ENCODE peak calls at places on chromosomes 4 and X, in seven cellular contexts. R is GM12878, D is SK-N-SH, H is upper lobe of left lung, K is tibial nerve, W is A549, Y is transverse colon. M is an unnamed sample.

GRCh38 chr4:184721254-184721653 is 12.6 kb downstream of the CENPU start:
- DNase-seq in R (no peak), D (no peak), H (no peak), K (no peak), W (no peak), Y (no peak), M (no peak)

GRCh38 chr4:76950052-76950845 is 697 bp downstream of the SEPTIN11 start:
- DNase-seq in R (no peak), D (peak; percentile 76), H (peak; percentile 92), K (peak; percentile 31), W (peak; percentile 19), Y (peak; percentile 85), M (peak; percentile 55)

GRCh38 chr4:41394362-41394960 is 137.7 kb downstream of the UCHL1 start:
- DNase-seq in R (no peak), D (no peak), H (no peak), K (no peak), W (no peak), Y (no peak), M (no peak)

GRCh38 chrX:68163446-68163845 is 269.8 kb downstream of the OPHN1 start:
- DNase-seq in R (no peak), D (no peak), H (no peak), K (no peak), W (no peak), Y (no peak), M (no peak)

GRCh38 chr4:32778938-32779337 is 2058.8 kb downstream of the PCDH7 start:
- DNase-seq in R (no peak), D (no peak), H (no peak), K (no peak), W (no peak), Y (no peak), M (no peak)

GRCh38 chrX:146186540-146186939 is 368.9 kb downstream of the SLITRK2 start:
- DNase-seq in R (no peak), D (no peak), H (no peak), K (no peak), W (no peak), Y (no peak), M (no peak)

GRCh38 chrX:1231850-1232505 is 19.5 kb upstream of the CRLF2 start:
- DNase-seq in R (no peak), D (no peak), H (no peak), K (no peak), W (no peak), Y (no peak), M (no peak)

GRCh38 chr4:7646384-7647061 is 211.8 kb upstream of the PSAPL1 start:
- DNase-seq in R (no peak), D (no peak), H (no peak), K (no peak), W (no peak), Y (no peak), M (no peak)

GRCh38 chr4:139851133-139851532 is 185.5 kb downstream of the MGST2 start:
- DNase-seq in R (no peak), D (no peak), H (no peak), K (no peak), W (no peak), Y (no peak), M (no peak)

GRCh38 chr4:70192895-70193294 is 2.6 kb upstream of the ODAM start:
- DNase-seq in R (no peak), D (no peak), H (no peak), K (no peak), W (no peak), Y (no peak), M (no peak)

GRCh38 chr4:146650034-146650433 is 11.3 kb downstream of the POU4F2 start:
- DNase-seq in R (no peak), D (no peak), H (no peak), K (no peak), W (no peak), Y (no peak), M (no peak)

GRCh38 chr4:44160776-44161377 is 287.7 kb downstream of the KCTD8 start:
- DNase-seq in R (no peak), D (no peak), H (no peak), K (no peak), W (no peak), Y (no peak), M (no peak)

GRCh38 chr4:185520119-185520518 is 15.2 kb downstream of the PDLIM3 start:
- DNase-seq in R (no peak), D (no peak), H (no peak), K (no peak), W (no peak), Y (no peak), M (no peak)

DNA sequence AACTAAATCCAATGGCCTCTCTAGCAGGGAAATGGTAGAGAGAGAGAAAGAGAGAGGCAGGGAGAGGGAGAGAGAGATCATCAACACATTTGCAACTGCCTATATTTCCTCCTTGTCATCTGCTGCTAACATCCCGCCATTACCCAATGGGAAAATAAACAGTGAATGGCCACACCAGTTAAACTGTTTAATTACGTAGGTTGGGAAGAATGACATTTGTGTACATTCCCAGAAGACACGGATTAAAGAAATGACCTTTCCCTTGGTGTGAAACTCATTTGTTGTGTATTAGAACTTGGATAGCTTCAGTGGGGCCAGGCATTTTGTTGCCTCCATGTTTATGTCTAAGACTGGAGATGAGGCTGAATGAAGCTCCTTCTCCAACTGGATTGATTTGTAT is 95.8 kb upstream of the GPC4 start:
- DNase-seq in R (no peak), D (no peak), H (no peak), K (no peak), W (no peak), Y (no peak), M (no peak)
- TF ChIP-seq EP300 in R (no peak), D (no peak), H (no peak), K (no peak), W (no peak), Y (no peak), M (no peak)

GRCh38 chr4:180091710-180092109 is 2151.5 kb upstream of the TENM3 start:
- DNase-seq in R (no peak), D (no peak), H (no peak), K (no peak), W (no peak), Y (no peak), M (no peak)
- TF ChIP-seq CTCF in R (no peak), D (no peak), H (no peak), K (no peak), W (no peak), Y (no peak), M (no peak)

DNA sequence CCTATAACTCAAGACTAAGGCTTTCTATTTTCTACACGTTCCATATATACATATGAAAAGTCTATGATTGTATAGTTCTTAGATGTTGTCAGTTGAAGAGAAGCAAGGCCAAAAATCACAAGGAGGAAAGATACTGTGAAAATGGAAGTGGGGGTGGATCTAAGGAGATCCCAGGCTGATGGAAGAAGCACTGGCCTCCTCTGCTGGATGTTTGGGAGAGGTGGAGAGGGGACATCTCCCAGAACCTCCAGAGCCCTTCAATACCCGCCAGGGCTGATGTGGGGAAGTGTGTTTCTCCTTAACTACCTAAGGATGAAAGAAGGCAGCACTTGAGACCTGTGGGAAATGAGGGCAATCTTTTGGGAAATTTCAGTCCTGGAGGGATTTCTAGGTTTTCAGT is 67.4 kb downstream of the RASGEF1B start:
- DNase-seq in R (no peak), D (no peak), H (no peak), K (no peak), W (no peak), Y (no peak), M (no peak)
- H3K4me1 ChIP-seq in R (no peaks in the 10 kb centered on the region), D (no peaks in the 10 kb centered on the region), H (no peaks in the 10 kb centered on the region), K (no peaks in the 10 kb centered on the region), W (no peaks in the 10 kb centered on the region), Y (no peaks in the 10 kb centered on the region), M (no peaks in the 10 kb centered on the region)

DNA sequence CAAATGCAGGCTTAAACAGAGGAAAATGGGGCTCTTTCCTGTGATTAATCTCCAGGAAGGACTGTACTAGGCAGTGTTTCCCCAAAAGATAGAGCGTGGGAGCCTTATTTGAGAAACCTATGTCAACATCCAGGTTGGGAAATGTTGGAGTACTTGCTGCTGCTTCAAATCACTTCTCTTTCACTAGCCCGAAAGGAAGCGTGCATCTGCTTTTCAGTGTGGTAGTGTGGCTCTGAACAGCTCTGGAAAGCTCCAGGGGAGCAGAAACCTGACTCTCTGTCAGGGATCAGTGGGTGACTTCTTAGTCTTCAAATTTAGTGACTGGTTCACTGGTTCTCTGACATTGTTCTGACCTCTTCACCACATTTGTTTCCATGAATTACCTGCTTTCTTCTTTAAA is 36.8 kb downstream of the DLG3 start:
- DNase-seq in R (no peak), D (no peak), H (no peak), K (no peak), W (no peak), Y (no peak), M (no peak)
- TF ChIP-seq EP300 in R (no peak), D (no peak), H (no peak), K (no peak), W (no peak), Y (no peak), M (no peak)

GRCh38 chr4:686371-687040 is 2.4 kb downstream of the SLC49A3 start:
- DNase-seq in R (no peak), D (no peak), H (peak; percentile 79), K (no peak), W (no peak), Y (no peak), M (peak; percentile 23)
- TF ChIP-seq CTCF in R (no peak), D (no peak), H (no peak), K (no peak), W (no peak), Y (no peak), M (no peak)

GRCh38 chrX:10014462-10015373 is 47.6 kb downstream of the CLDN34 start:
- DNase-seq in R (no peak), D (peak; percentile 92), H (peak; percentile 97), K (peak; percentile 65), W (peak; percentile 94), Y (peak; percentile 88), M (peak; percentile 90)
- H3K4me1 ChIP-seq in R (peaks cover 9% of the 10 kb centered on the region), D (peaks cover 4% of the 10 kb centered on the region), H (peaks cover 32% of the 10 kb centered on the region), K (no peaks in the 10 kb centered on the region), W (peaks cover 47% of the 10 kb centered on the region), Y (peaks cover 3% of the 10 kb centered on the region), M (no peaks in the 10 kb centered on the region)

GRCh38 chrX:132819885-132820284 is 138.5 kb downstream of the HS6ST2 start:
- DNase-seq in R (no peak), D (no peak), H (no peak), K (no peak), W (no peak), Y (no peak), M (no peak)

GRCh38 chrX:132818638-132819037 is 139.8 kb downstream of the HS6ST2 start:
- DNase-seq in R (no peak), D (no peak), H (no peak), K (no peak), W (no peak), Y (no peak), M (no peak)

GRCh38 chrX:132810964-132811712 is 147.3 kb downstream of the HS6ST2 start:
- DNase-seq in R (no peak), D (no peak), H (no peak), K (no peak), W (no peak), Y (no peak), M (no peak)

GRCh38 chrX:132820675-132821074 is 137.8 kb downstream of the HS6ST2 start:
- DNase-seq in R (no peak), D (no peak), H (no peak), K (no peak), W (no peak), Y (no peak), M (no peak)

DNA sequence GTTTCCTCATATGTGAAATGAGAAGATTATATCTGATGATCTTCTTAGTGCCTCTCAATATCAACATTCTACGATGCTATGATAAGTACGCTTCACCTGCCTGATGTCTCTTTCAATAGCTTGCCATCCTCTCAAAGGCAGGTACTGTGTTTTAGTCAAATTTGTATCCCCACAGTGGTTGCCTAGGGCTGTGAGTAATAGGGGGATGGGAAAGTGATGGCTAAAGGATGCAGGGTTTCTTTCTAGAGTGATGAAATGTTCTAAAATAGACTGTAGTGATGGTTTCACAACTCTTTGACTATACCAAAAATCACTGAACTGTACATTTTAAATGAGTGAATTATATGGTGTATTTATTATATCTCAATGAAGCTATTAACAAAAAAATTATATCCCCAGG is 142.8 kb downstream of the HS6ST2 start:
- DNase-seq in R (no peak), D (no peak), H (no peak), K (no peak), W (no peak), Y (no peak), M (no peak)
- TF ChIP-seq EP300 in R (no peak), D (no peak), H (no peak), K (no peak), W (no peak), Y (no peak), M (no peak)